ENCODE peak calls at places on chromosomes 4 and X, in seven cellular contexts. One of them, this sample, is unnamed.

GRCh38 chr4:147560632-147561031 is 56.6 kb upstream of the TMEM184C start:
- DNase-seq in naive thymus-derived CD8-positive, alpha-beta T cell: no peak
- DNase-seq in sciatic nerve: no peak
- DNase-seq in myocyte: no peak
- DNase-seq in T47D: no peak
- DNase-seq in T-helper 1 cell: no peak
- DNase-seq in sigmoid colon: no peak
- DNase-seq in this sample: no peak

GRCh38 chr4:26069218-26069617 is 155.2 kb downstream of the SMIM20 start:
- DNase-seq in naive thymus-derived CD8-positive, alpha-beta T cell: no peak
- DNase-seq in sciatic nerve: no peak
- DNase-seq in myocyte: peak
- DNase-seq in T47D: peak
- DNase-seq in T-helper 1 cell: no peak
- DNase-seq in sigmoid colon: no peak
- DNase-seq in this sample: no peak

GRCh38 chr4:57163530-57164459 is 53.6 kb upstream of the IGFBP7 start:
- DNase-seq in naive thymus-derived CD8-positive, alpha-beta T cell: peak
- DNase-seq in sciatic nerve: peak
- DNase-seq in myocyte: peak
- DNase-seq in T47D: peak
- DNase-seq in T-helper 1 cell: peak
- DNase-seq in sigmoid colon: peak
- DNase-seq in this sample: peak

GRCh38 chrX:48890296-48890925 is 7.2 kb downstream of the TIMM17B start:
- DNase-seq in naive thymus-derived CD8-positive, alpha-beta T cell: no peak
- DNase-seq in sciatic nerve: no peak
- DNase-seq in myocyte: no peak
- DNase-seq in T47D: peak
- DNase-seq in T-helper 1 cell: no peak
- DNase-seq in sigmoid colon: no peak
- DNase-seq in this sample: no peak

GRCh38 chrX:50115973-50116372 is 84.8 kb downstream of the AKAP4 start:
- DNase-seq in naive thymus-derived CD8-positive, alpha-beta T cell: no peak
- DNase-seq in sciatic nerve: no peak
- DNase-seq in myocyte: no peak
- DNase-seq in T47D: no peak
- DNase-seq in T-helper 1 cell: no peak
- DNase-seq in sigmoid colon: no peak
- DNase-seq in this sample: no peak

GRCh38 chrX:54447461-54447860 is 7.3 kb downstream of the TSR2 start:
- DNase-seq in naive thymus-derived CD8-positive, alpha-beta T cell: no peak
- DNase-seq in sciatic nerve: no peak
- DNase-seq in myocyte: peak
- DNase-seq in T47D: peak
- DNase-seq in T-helper 1 cell: no peak
- DNase-seq in sigmoid colon: no peak
- DNase-seq in this sample: peak

GRCh38 chr4:174749091-174749490 is 80.0 kb downstream of the GLRA3 start:
- DNase-seq in naive thymus-derived CD8-positive, alpha-beta T cell: no peak
- DNase-seq in sciatic nerve: no peak
- DNase-seq in myocyte: peak
- DNase-seq in T47D: no peak
- DNase-seq in T-helper 1 cell: no peak
- DNase-seq in sigmoid colon: no peak
- DNase-seq in this sample: no peak

GRCh38 chr4:163988391-163988790 is 493.9 kb downstream of the TMA16 start:
- DNase-seq in naive thymus-derived CD8-positive, alpha-beta T cell: no peak
- DNase-seq in sciatic nerve: no peak
- DNase-seq in myocyte: peak
- DNase-seq in T47D: no peak
- DNase-seq in T-helper 1 cell: no peak
- DNase-seq in sigmoid colon: no peak
- DNase-seq in this sample: no peak

GRCh38 chrX:144006811-144007210 is 122.9 kb downstream of the UBE2NL start:
- DNase-seq in naive thymus-derived CD8-positive, alpha-beta T cell: no peak
- DNase-seq in sciatic nerve: no peak
- DNase-seq in myocyte: peak
- DNase-seq in T47D: peak
- DNase-seq in T-helper 1 cell: no peak
- DNase-seq in sigmoid colon: no peak
- DNase-seq in this sample: no peak

GRCh38 chrX:76427560-76428242 is at the start of gene MAGEE1:
- DNase-seq in naive thymus-derived CD8-positive, alpha-beta T cell: peak
- DNase-seq in sciatic nerve: peak
- DNase-seq in myocyte: peak
- DNase-seq in T47D: peak
- DNase-seq in T-helper 1 cell: peak
- DNase-seq in sigmoid colon: peak
- DNase-seq in this sample: no peak

GRCh38 chrX:132948648-132949260 is 9.7 kb downstream of the HS6ST2 start:
- DNase-seq in naive thymus-derived CD8-positive, alpha-beta T cell: no peak
- DNase-seq in sciatic nerve: no peak
- DNase-seq in myocyte: no peak
- DNase-seq in T47D: no peak
- DNase-seq in T-helper 1 cell: no peak
- DNase-seq in sigmoid colon: no peak
- DNase-seq in this sample: no peak

GRCh38 chr4:64911846-64912245 is 502.6 kb upstream of the TECRL start:
- DNase-seq in naive thymus-derived CD8-positive, alpha-beta T cell: no peak
- DNase-seq in sciatic nerve: no peak
- DNase-seq in myocyte: no peak
- DNase-seq in T47D: peak
- DNase-seq in T-helper 1 cell: no peak
- DNase-seq in sigmoid colon: no peak
- DNase-seq in this sample: no peak

GRCh38 chr4:7832331-7832730 is 107.3 kb downstream of the AFAP1 start:
- DNase-seq in naive thymus-derived CD8-positive, alpha-beta T cell: no peak
- DNase-seq in sciatic nerve: no peak
- DNase-seq in myocyte: no peak
- DNase-seq in T47D: no peak
- DNase-seq in T-helper 1 cell: no peak
- DNase-seq in sigmoid colon: peak
- DNase-seq in this sample: no peak

GRCh38 chrX:126376465-126376864 is 176.1 kb downstream of the DCAF12L1 start:
- DNase-seq in naive thymus-derived CD8-positive, alpha-beta T cell: no peak
- DNase-seq in sciatic nerve: no peak
- DNase-seq in myocyte: no peak
- DNase-seq in T47D: no peak
- DNase-seq in T-helper 1 cell: no peak
- DNase-seq in sigmoid colon: no peak
- DNase-seq in this sample: no peak

GRCh38 chrX:54248309-54248708 is 65.3 kb upstream of the FAM120C start:
- DNase-seq in naive thymus-derived CD8-positive, alpha-beta T cell: no peak
- DNase-seq in sciatic nerve: no peak
- DNase-seq in myocyte: peak
- DNase-seq in T47D: peak
- DNase-seq in T-helper 1 cell: no peak
- DNase-seq in sigmoid colon: no peak
- DNase-seq in this sample: peak

GRCh38 chr4:112881842-112882241 is 167.6 kb upstream of the ANK2 start:
- DNase-seq in naive thymus-derived CD8-positive, alpha-beta T cell: no peak
- DNase-seq in sciatic nerve: no peak
- DNase-seq in myocyte: peak
- DNase-seq in T47D: no peak
- DNase-seq in T-helper 1 cell: no peak
- DNase-seq in sigmoid colon: no peak
- DNase-seq in this sample: no peak

GRCh38 chr4:75042601-75043208 is 109.8 kb downstream of the PARM1 start:
- DNase-seq in naive thymus-derived CD8-positive, alpha-beta T cell: no peak
- DNase-seq in sciatic nerve: no peak
- DNase-seq in myocyte: no peak
- DNase-seq in T47D: no peak
- DNase-seq in T-helper 1 cell: no peak
- DNase-seq in sigmoid colon: no peak
- DNase-seq in this sample: no peak

GRCh38 chr4:168882650-168883233 is 127.3 kb downstream of the CBR4 start:
- DNase-seq in naive thymus-derived CD8-positive, alpha-beta T cell: no peak
- DNase-seq in sciatic nerve: no peak
- DNase-seq in myocyte: no peak
- DNase-seq in T47D: no peak
- DNase-seq in T-helper 1 cell: no peak
- DNase-seq in sigmoid colon: peak
- DNase-seq in this sample: no peak

GRCh38 chr4:81376720-81377119 is 95.0 kb downstream of the RASGEF1B start:
- DNase-seq in naive thymus-derived CD8-positive, alpha-beta T cell: no peak
- DNase-seq in sciatic nerve: no peak
- DNase-seq in myocyte: no peak
- DNase-seq in T47D: no peak
- DNase-seq in T-helper 1 cell: no peak
- DNase-seq in sigmoid colon: no peak
- DNase-seq in this sample: no peak

GRCh38 chrX:122622800-122623199 is 561.3 kb upstream of the GRIA3 start:
- DNase-seq in naive thymus-derived CD8-positive, alpha-beta T cell: no peak
- DNase-seq in sciatic nerve: no peak
- DNase-seq in myocyte: no peak
- DNase-seq in T47D: no peak
- DNase-seq in T-helper 1 cell: no peak
- DNase-seq in sigmoid colon: no peak
- DNase-seq in this sample: no peak

GRCh38 chrX:85611926-85612325 is 232.5 kb upstream of the POF1B start:
- DNase-seq in naive thymus-derived CD8-positive, alpha-beta T cell: no peak
- DNase-seq in sciatic nerve: no peak
- DNase-seq in myocyte: peak
- DNase-seq in T47D: peak
- DNase-seq in T-helper 1 cell: no peak
- DNase-seq in sigmoid colon: no peak
- DNase-seq in this sample: no peak

GRCh38 chr4:64718091-64718490 is 308.8 kb upstream of the TECRL start:
- DNase-seq in naive thymus-derived CD8-positive, alpha-beta T cell: no peak
- DNase-seq in sciatic nerve: no peak
- DNase-seq in myocyte: peak
- DNase-seq in T47D: peak
- DNase-seq in T-helper 1 cell: no peak
- DNase-seq in sigmoid colon: no peak
- DNase-seq in this sample: no peak

GRCh38 chr4:163448541-163449203 is 24.9 kb downstream of the TKTL2 start:
- DNase-seq in naive thymus-derived CD8-positive, alpha-beta T cell: no peak
- DNase-seq in sciatic nerve: no peak
- DNase-seq in myocyte: no peak
- DNase-seq in T47D: peak
- DNase-seq in T-helper 1 cell: no peak
- DNase-seq in sigmoid colon: no peak
- DNase-seq in this sample: no peak

GRCh38 chr4:81366786-81367185 is 104.9 kb downstream of the RASGEF1B start:
- DNase-seq in naive thymus-derived CD8-positive, alpha-beta T cell: no peak
- DNase-seq in sciatic nerve: no peak
- DNase-seq in myocyte: no peak
- DNase-seq in T47D: no peak
- DNase-seq in T-helper 1 cell: no peak
- DNase-seq in sigmoid colon: no peak
- DNase-seq in this sample: no peak

GRCh38 chrX:130994671-130995070 is 63.5 kb upstream of the ARHGAP36 start:
- DNase-seq in naive thymus-derived CD8-positive, alpha-beta T cell: no peak
- DNase-seq in sciatic nerve: no peak
- DNase-seq in myocyte: peak
- DNase-seq in T47D: peak
- DNase-seq in T-helper 1 cell: peak
- DNase-seq in sigmoid colon: no peak
- DNase-seq in this sample: no peak

GRCh38 chr4:98113005-98113404 is 30.3 kb downstream of the STPG2 start:
- DNase-seq in naive thymus-derived CD8-positive, alpha-beta T cell: no peak
- DNase-seq in sciatic nerve: no peak
- DNase-seq in myocyte: peak
- DNase-seq in T47D: peak
- DNase-seq in T-helper 1 cell: no peak
- DNase-seq in sigmoid colon: no peak
- DNase-seq in this sample: no peak

GRCh38 chr4:121339307-121339706 is 41.5 kb downstream of the QRFPR start:
- DNase-seq in naive thymus-derived CD8-positive, alpha-beta T cell: no peak
- DNase-seq in sciatic nerve: no peak
- DNase-seq in myocyte: no peak
- DNase-seq in T47D: no peak
- DNase-seq in T-helper 1 cell: no peak
- DNase-seq in sigmoid colon: no peak
- DNase-seq in this sample: no peak

GRCh38 chr4:24559889-24560288 is 24.5 kb downstream of the DHX15 start:
- DNase-seq in naive thymus-derived CD8-positive, alpha-beta T cell: no peak
- DNase-seq in sciatic nerve: no peak
- DNase-seq in myocyte: no peak
- DNase-seq in T47D: peak
- DNase-seq in T-helper 1 cell: no peak
- DNase-seq in sigmoid colon: no peak
- DNase-seq in this sample: no peak

GRCh38 chr4:72391281-72391680 is 177.7 kb downstream of the ADAMTS3 start:
- DNase-seq in naive thymus-derived CD8-positive, alpha-beta T cell: no peak
- DNase-seq in sciatic nerve: no peak
- DNase-seq in myocyte: no peak
- DNase-seq in T47D: no peak
- DNase-seq in T-helper 1 cell: no peak
- DNase-seq in sigmoid colon: no peak
- DNase-seq in this sample: no peak

GRCh38 chr4:39134674-39135073 is 47.7 kb upstream of the WDR19 start:
- DNase-seq in naive thymus-derived CD8-positive, alpha-beta T cell: no peak
- DNase-seq in sciatic nerve: no peak
- DNase-seq in myocyte: peak
- DNase-seq in T47D: no peak
- DNase-seq in T-helper 1 cell: no peak
- DNase-seq in sigmoid colon: no peak
- DNase-seq in this sample: no peak

GRCh38 chrX:22963186-22963585 is 36.6 kb upstream of the DDX53 start:
- DNase-seq in naive thymus-derived CD8-positive, alpha-beta T cell: no peak
- DNase-seq in sciatic nerve: no peak
- DNase-seq in myocyte: no peak
- DNase-seq in T47D: no peak
- DNase-seq in T-helper 1 cell: no peak
- DNase-seq in sigmoid colon: no peak
- DNase-seq in this sample: no peak

GRCh38 chr4:128590773-128591172 is 218.7 kb upstream of the JADE1 start:
- DNase-seq in naive thymus-derived CD8-positive, alpha-beta T cell: no peak
- DNase-seq in sciatic nerve: no peak
- DNase-seq in myocyte: peak
- DNase-seq in T47D: no peak
- DNase-seq in T-helper 1 cell: no peak
- DNase-seq in sigmoid colon: no peak
- DNase-seq in this sample: no peak

GRCh38 chr4:145881991-145882390 is 56.6 kb downstream of the ZNF827 start:
- DNase-seq in naive thymus-derived CD8-positive, alpha-beta T cell: no peak
- DNase-seq in sciatic nerve: no peak
- DNase-seq in myocyte: no peak
- DNase-seq in T47D: peak
- DNase-seq in T-helper 1 cell: no peak
- DNase-seq in sigmoid colon: no peak
- DNase-seq in this sample: no peak

GRCh38 chrX:134600714-134601113 is 57.6 kb downstream of the PLAC1 start:
- DNase-seq in naive thymus-derived CD8-positive, alpha-beta T cell: no peak
- DNase-seq in sciatic nerve: no peak
- DNase-seq in myocyte: peak
- DNase-seq in T47D: no peak
- DNase-seq in T-helper 1 cell: no peak
- DNase-seq in sigmoid colon: no peak
- DNase-seq in this sample: no peak

GRCh38 chrX:57915680-57916079 is 5.4 kb upstream of the ZXDA start:
- DNase-seq in naive thymus-derived CD8-positive, alpha-beta T cell: no peak
- DNase-seq in sciatic nerve: no peak
- DNase-seq in myocyte: no peak
- DNase-seq in T47D: no peak
- DNase-seq in T-helper 1 cell: no peak
- DNase-seq in sigmoid colon: no peak
- DNase-seq in this sample: no peak

GRCh38 chr4:119525005-119525749 is 103.4 kb downstream of the PDE5A start:
- DNase-seq in naive thymus-derived CD8-positive, alpha-beta T cell: no peak
- DNase-seq in sciatic nerve: no peak
- DNase-seq in myocyte: peak
- DNase-seq in T47D: peak
- DNase-seq in T-helper 1 cell: no peak
- DNase-seq in sigmoid colon: no peak
- DNase-seq in this sample: no peak

GRCh38 chr4:24794111-24794860 is 1.1 kb upstream of the SOD3 start:
- DNase-seq in naive thymus-derived CD8-positive, alpha-beta T cell: no peak
- DNase-seq in sciatic nerve: peak
- DNase-seq in myocyte: peak
- DNase-seq in T47D: no peak
- DNase-seq in T-helper 1 cell: no peak
- DNase-seq in sigmoid colon: peak
- DNase-seq in this sample: no peak

GRCh38 chrX:44585866-44586265 is 43.2 kb upstream of the FUNDC1 start:
- DNase-seq in naive thymus-derived CD8-positive, alpha-beta T cell: no peak
- DNase-seq in sciatic nerve: no peak
- DNase-seq in myocyte: no peak
- DNase-seq in T47D: no peak
- DNase-seq in T-helper 1 cell: no peak
- DNase-seq in sigmoid colon: no peak
- DNase-seq in this sample: no peak